ENCODE peak calls at places on chromosomes 6 and 20, in four cellular contexts. J is left ventricle myocardium inferior, P is aorta, X is lower lobe of right lung. O is an unnamed sample.

GRCh38 chr6:112286010-112286409 is 31.6 kb upstream of the LAMA4 start:
- DNase-seq in J (no peak), X (no peak), P (no peak), O (no peak)

GRCh38 chr20:47740225-47741184 is 44.8 kb downstream of the SULF2 start:
- DNase-seq in X (peak; percentile 78), J (peak; percentile 44), P (peak; percentile 73), O (no peak)

GRCh38 chr20:54291339-54292060 is 83.6 kb downstream of the PFDN4 start:
- DNase-seq in J (no peak), P (no peak), X (no peak), O (no peak)

GRCh38 chr20:21074605-21075336 is 31.4 kb downstream of the LINC00237 start:
- DNase-seq in J (no peak), P (no peak), X (no peak), O (no peak)

GRCh38 chr6:166112580-166112979 is 55.1 kb downstream of the TBXT start:
- DNase-seq in P (no peak), X (no peak), J (no peak), O (no peak)

GRCh38 chr6:24394777-24395437 is 7.8 kb upstream of the MRS2 start:
- DNase-seq in P (no peak), J (no peak), X (no peak), O (peak; percentile 41)

GRCh38 chr20:2246081-2246491 is 49.7 kb upstream of the TGM3 start:
- DNase-seq in P (no peak), X (no peak), J (no peak), O (no peak)

GRCh38 chr6:34272022-34272926 is 23.5 kb upstream of the SMIM29 start:
- DNase-seq in X (peak; percentile 63), J (peak; percentile 24), P (peak; percentile 72), O (no peak)

GRCh38 chr6:89297695-89298351 is 17.3 kb downstream of the GABRR2 start:
- DNase-seq in P (peak; percentile 82), J (peak; percentile 44), X (no peak), O (peak; percentile 95)

GRCh38 chr6:43699564-43700186 is 12.1 kb upstream of the MRPS18A start:
- DNase-seq in P (no peak), X (no peak), J (no peak), O (no peak)

GRCh38 chr6:148382856-148383255 is 40.2 kb downstream of the SASH1 start:
- DNase-seq in J (no peak), X (no peak), P (no peak), O (no peak)

GRCh38 chr6:169984181-169985120 is 233.0 kb downstream of the ERMARD start:
- DNase-seq in P (peak; percentile 31), X (peak; percentile 86), J (peak; percentile 9), O (no peak)

DNA sequence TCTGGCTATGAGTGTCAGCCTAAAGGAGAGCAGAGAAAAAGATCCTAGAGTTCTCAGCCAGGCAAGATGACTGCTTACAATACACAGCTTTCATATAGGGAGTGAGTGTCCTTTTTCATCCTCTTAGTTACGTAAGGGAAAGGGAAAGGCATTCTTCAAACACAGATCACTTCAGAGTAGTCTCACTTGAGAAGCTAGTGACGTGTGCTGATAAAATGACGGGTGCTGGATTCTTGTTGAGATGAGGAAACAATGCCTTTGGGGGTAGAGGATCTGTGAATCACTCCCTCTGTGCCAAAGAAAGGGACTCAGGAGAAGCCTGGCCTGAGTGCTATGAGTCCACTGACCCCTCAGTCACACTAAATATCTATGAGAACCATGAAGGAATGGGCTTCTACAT is 117.3 kb downstream of the QRSL1 start:
- DNase-seq in X (no peak), J (no peak), P (no peak), O (no peak)
- H3K27ac ChIP-seq in X (peak overlapping the region; percentile 34), J (no peak overlapping the region), P (no peak overlapping the region), O (no peak overlapping the region)

GRCh38 chr6:35302604-35303218 is 5.1 kb downstream of the DEF6 start:
- DNase-seq in X (peak; percentile 73), P (peak; percentile 74), J (peak; percentile 33), O (no peak)
- H3K27ac ChIP-seq in X (peak overlapping the region; percentile 50), P (no peak overlapping the region), J (peak overlapping the region; percentile 44), O (no peak overlapping the region)

GRCh38 chr6:37889015-37889885 is 69.7 kb downstream of the ZFAND3 start:
- DNase-seq in J (no peak), X (no peak), P (no peak), O (no peak)

GRCh38 chr6:37897321-37897720 is 77.8 kb downstream of the ZFAND3 start:
- DNase-seq in J (no peak), X (no peak), P (no peak), O (no peak)

GRCh38 chr6:37891072-37891471 is 71.5 kb downstream of the ZFAND3 start:
- DNase-seq in P (no peak), J (no peak), X (no peak), O (no peak)

GRCh38 chr6:37894585-37894984 is 75.1 kb downstream of the ZFAND3 start:
- DNase-seq in X (no peak), P (no peak), J (no peak), O (no peak)

GRCh38 chr6:37893262-37893661 is 73.7 kb downstream of the ZFAND3 start:
- DNase-seq in J (no peak), X (no peak), P (no peak), O (no peak)
- H3K27ac ChIP-seq in J (no peak overlapping the region), X (no peak overlapping the region), P (no peak overlapping the region), O (no peak overlapping the region)

GRCh38 chr6:6689413-6690143 is 101.1 kb downstream of the LY86 start:
- DNase-seq in J (no peak), X (no peak), P (no peak), O (no peak)
- H3K27ac ChIP-seq in J (peak overlapping the region; percentile 91), X (peak overlapping the region; percentile 79), P (no peak overlapping the region), O (no peak overlapping the region)

DNA sequence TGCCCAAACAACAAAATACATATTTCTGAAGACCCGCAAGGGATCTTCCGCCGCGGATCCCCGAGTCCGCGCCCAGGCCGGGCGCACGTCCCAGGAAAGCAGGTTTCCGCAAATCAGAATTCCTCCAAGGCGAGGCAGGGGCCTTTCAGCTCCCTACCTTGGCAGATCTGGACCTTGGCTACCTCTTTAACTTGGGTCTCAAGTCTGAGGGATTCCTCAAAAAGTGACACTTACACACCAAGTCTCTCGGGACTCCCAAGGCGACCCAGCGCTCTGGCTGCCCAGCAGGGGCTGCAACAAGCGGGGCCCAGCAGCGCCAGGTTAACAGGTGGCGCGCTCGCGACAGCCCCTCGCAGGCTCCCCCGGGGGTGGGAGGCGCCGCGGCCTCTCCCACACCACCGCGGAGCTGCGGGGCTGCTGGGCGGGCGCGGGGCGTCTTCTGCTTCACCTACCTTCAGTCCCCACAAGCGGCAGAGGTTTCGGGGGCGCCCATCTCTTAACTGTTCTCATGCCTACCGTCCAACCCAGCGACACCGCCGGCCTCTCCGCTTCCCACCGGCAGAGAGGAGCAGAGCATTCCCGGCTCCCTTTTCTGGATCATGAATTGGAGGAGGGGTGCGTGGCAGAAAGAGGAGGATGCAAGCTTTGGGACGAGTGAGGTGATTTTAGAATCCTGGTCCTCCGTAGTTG is 414 bp downstream of the SIM1 start:
- DNase-seq in P (no peak), J (no peak), X (no peak), O (no peak)
- H3K27ac ChIP-seq in P (no peak overlapping the region), J (no peak overlapping the region), X (no peak overlapping the region), O (no peak overlapping the region)

DNA sequence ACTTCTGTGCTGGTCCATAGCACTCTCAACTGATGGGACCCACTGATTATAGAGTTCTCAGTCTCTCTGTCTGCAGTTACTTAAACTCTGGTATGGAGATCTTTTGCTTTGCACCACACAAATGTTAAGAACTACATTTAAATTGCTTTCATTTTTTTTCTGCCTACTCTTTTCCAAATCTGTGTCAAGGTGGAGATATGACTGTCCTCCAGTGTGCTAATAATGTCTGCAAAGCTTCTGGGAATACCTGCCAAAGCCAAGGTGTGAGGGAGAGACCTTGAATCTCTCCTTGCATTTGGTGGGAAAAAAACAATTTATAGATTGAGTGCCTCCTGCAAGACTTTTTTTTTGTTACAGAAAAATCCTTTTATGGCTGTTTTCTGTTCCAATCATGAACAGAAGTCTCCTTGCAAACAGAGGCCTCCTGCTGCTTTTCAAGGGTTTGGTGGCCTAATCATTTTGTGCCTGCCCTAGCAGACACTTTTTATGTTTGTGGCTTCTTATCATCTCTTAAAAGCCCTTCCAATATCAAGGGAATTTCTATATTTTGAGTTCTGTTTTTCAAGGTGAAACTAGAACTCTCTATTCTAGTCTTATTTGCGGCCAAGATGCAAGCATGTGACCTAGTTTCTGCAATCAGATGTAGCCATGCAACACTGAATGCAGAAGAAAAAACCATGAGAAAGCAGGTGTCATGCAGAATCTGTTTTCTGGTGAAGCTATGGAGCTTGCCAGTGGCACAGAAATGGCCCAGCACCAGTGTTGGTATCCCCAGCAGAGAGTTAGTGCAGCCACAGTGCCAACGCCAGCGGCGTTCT is 23.2 kb upstream of the AKIRIN2 start:
- DNase-seq in P (no peak), X (no peak), J (no peak), O (no peak)
- H3K27ac ChIP-seq in P (no peak overlapping the region), X (no peak overlapping the region), J (no peak overlapping the region), O (no peak overlapping the region)

GRCh38 chr20:42482808-42483207 is 706.9 kb downstream of the PTPRT start:
- DNase-seq in X (no peak), P (no peak), J (no peak), O (no peak)

GRCh38 chr20:42483694-42484303 is 705.9 kb downstream of the PTPRT start:
- DNase-seq in P (no peak), X (no peak), J (no peak), O (no peak)

GRCh38 chr20:42485566-42485965 is 704.1 kb downstream of the PTPRT start:
- DNase-seq in P (no peak), J (no peak), X (no peak), O (no peak)

GRCh38 chr20:42484790-42485365 is 704.8 kb downstream of the PTPRT start:
- DNase-seq in J (no peak), X (no peak), P (no peak), O (no peak)

DNA sequence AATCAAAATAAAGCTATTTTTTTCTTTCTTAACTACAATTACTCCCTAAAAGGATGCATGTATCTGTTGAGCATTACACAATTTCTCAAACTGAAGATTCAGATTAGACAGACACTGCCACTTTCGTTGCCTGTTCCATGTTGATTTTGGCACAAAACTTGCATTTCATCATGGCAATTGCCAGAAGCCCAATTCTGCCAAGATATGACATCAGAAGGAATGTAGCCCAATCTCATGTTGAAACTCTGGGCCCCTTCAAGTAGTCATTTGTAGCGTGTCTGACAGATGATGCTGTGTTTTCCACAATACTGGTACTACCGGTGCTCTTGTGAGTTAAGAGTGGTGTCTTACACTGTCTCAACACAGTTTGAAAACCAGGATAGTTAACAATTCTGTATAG is 705.4 kb downstream of the PTPRT start:
- DNase-seq in J (no peak), P (no peak), X (no peak), O (no peak)
- H3K27ac ChIP-seq in J (peak overlapping the region; percentile 80), P (no peak overlapping the region), X (no peak overlapping the region), O (no peak overlapping the region)

DNA sequence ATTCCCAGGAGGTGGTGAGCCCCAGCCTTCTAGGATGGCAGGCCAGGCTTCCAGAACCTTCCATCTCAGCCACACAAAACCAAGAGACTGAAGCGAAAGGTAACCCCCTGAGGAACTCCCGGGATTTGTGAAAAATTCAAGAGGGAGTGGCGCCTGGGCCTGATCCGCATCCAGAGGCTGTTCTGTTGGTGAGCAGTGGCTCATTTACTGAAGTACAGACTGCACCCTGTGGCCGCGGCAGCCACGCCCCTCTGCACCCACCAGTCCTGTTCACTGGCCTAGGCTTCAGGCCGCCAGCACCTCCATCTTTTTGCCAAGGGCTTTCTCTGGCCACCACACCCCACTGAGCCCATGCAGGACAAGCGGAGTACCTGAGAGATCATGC is 79.1 kb upstream of the PTPN1 start:
- DNase-seq in X (no peak), J (no peak), P (no peak), O (no peak)
- H3K27ac ChIP-seq in X (no peak overlapping the region), J (no peak overlapping the region), P (no peak overlapping the region), O (no peak overlapping the region)

O was measured in AG04450.